ENCODE peak calls at places on chromosomes 13 and 19, in eight cellular contexts. W, G, H, T, K, U, J and O are unnamed samples. For H3K36me3 and H3K4me1, the result is how much of the 10 kb centered on the place peaks cover.

GRCh38 chr19:33460221-33460908 is 61.2 kb downstream of the PEPD start:
- DNase-seq in U (no peak), K (peak), J (no peak), T (no peak), H (no peak), W (no peak), G (no peak), O (no peak)

GRCh38 chr19:33767898-33768413 is 28.7 kb upstream of the KCTD15 start:
- DNase-seq in H (peak), J (no peak), U (no peak), W (no peak), T (no peak), K (no peak), G (peak), O (peak)

GRCh38 chr19:41965127-41965526 is 6.0 kb upstream of the RABAC1 start:
- DNase-seq in U (no peak), K (no peak), W (no peak), G (no peak), H (no peak), T (no peak), J (no peak), O (no peak)

GRCh38 chr13:28077231-28077630 is 23.1 kb downstream of the FLT3 start:
- DNase-seq in U (no peak), W (no peak), T (no peak), J (no peak), K (no peak), G (no peak), H (no peak), O (no peak)

GRCh38 chr13:30235206-30235605 is 72.1 kb downstream of the KATNAL1 start:
- DNase-seq in T (no peak), K (no peak), H (no peak), G (no peak), U (no peak), J (no peak), W (no peak), O (no peak)

GRCh38 chr13:54845351-54845965 is 1816.8 kb downstream of the OLFM4 start:
- DNase-seq in J (no peak), T (no peak), K (no peak), W (no peak), G (no peak), U (no peak), H (no peak), O (no peak)

GRCh38 chr13:37446503-37446902 is 152.1 kb downstream of the POSTN start:
- DNase-seq in H (no peak), U (no peak), W (no peak), K (peak), G (no peak), J (no peak), T (peak), O (no peak)

GRCh38 chr19:45771331-45771933 is 2.4 kb upstream of the SIX5 start:
- DNase-seq in J (no peak), T (peak), H (no peak), U (no peak), G (peak), K (no peak), W (no peak), O (peak)

GRCh38 chr19:3365447-3366103 is 808 bp upstream of the NFIC start:
- DNase-seq in T (peak), U (no peak), K (peak), G (peak), H (no peak), W (peak), J (no peak), O (peak)

GRCh38 chr13:105990256-105990958 is 545.1 kb downstream of the EFNB2 start:
- DNase-seq in G (no peak), W (no peak), K (no peak), U (no peak), J (no peak), T (no peak), H (no peak), O (no peak)

GRCh38 chr13:25652764-25653163 is 281.0 kb downstream of the ATP8A2 start:
- DNase-seq in G (no peak), T (no peak), U (no peak), J (no peak), H (no peak), K (no peak), W (no peak), O (no peak)

GRCh38 chr13:114166381-114167131 is 12.5 kb upstream of the CFAP97D2 start:
- DNase-seq in J (no peak), W (peak), U (no peak), G (no peak), T (peak), H (no peak), K (no peak), O (no peak)

GRCh38 chr13:33322965-33323668 is 37.6 kb upstream of the STARD13 start:
- DNase-seq in J (no peak), G (no peak), T (no peak), K (no peak), W (no peak), U (no peak), H (no peak), O (peak)

GRCh38 chr13:30998548-30999140 is 66.2 kb downstream of the TEX26 start:
- DNase-seq in T (no peak), W (no peak), G (no peak), U (no peak), H (no peak), K (no peak), J (no peak), O (no peak)

GRCh38 chr19:15577184-15577771 is 37.7 kb upstream of the CYP4F8 start:
- DNase-seq in G (no peak), U (no peak), W (no peak), K (no peak), T (no peak), H (no peak), J (no peak), O (no peak)

GRCh38 chr19:677201-677600 is 1.0 kb downstream of the FSTL3 start:
- DNase-seq in W (peak), K (peak), T (peak), G (peak), J (no peak), U (no peak), H (no peak), O (peak)

GRCh38 chr19:5068251-5069090 is 99.6 kb downstream of the KDM4B start:
- DNase-seq in T (no peak), G (no peak), W (no peak), J (no peak), H (no peak), U (no peak), K (no peak), O (no peak)

GRCh38 chr13:61413572-61413971 is 2.1 kb downstream of the PCDH20 start:
- DNase-seq in T (no peak), K (no peak), H (peak), W (no peak), G (no peak), J (no peak), U (no peak), O (no peak)

GRCh38 chr13:23672616-23673015 is 102.4 kb downstream of the TNFRSF19 start:
- DNase-seq in T (no peak), J (no peak), K (no peak), G (no peak), W (no peak), U (no peak), H (no peak), O (peak)

DNA sequence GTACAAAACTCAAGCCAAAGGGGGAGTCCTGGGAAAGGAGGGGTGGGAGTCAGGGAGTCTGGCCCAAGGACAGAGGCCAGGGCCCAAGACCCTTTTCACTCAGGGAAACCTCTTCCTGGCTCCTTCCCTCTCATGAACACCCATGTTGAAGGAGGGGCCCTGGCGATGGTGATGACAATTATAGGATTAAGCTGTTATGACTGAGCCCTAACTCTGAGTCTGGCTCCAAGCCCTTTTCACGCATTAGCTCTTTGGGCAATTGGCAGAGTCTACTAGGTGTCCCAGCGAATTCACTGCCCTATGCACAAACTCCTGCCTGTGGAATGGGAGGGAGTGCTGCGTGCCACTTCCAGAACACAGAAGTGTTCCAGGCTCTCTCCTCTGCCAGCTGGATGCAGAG is 20.7 kb downstream of the ZNF575 start:
- DNase-seq in H (no peak), J (no peak), W (no peak), G (no peak), U (no peak), T (no peak), K (no peak), O (no peak)
- H3K36me3 ChIP-seq in H (under half), J (under half), W (half or more), G (under half), U (under half), T (under half), K (half or more), O (under half)

GRCh38 chr19:53365899-53366493 is 491 bp downstream of the ZNF525 start:
- DNase-seq in T (no peak), G (peak), K (no peak), U (peak), H (no peak), J (no peak), W (peak), O (peak)
- H3K27ac ChIP-seq in T (peak), G (peak), K (peak), U (peak), H (no peak), J (peak), W (peak), O (peak)

DNA sequence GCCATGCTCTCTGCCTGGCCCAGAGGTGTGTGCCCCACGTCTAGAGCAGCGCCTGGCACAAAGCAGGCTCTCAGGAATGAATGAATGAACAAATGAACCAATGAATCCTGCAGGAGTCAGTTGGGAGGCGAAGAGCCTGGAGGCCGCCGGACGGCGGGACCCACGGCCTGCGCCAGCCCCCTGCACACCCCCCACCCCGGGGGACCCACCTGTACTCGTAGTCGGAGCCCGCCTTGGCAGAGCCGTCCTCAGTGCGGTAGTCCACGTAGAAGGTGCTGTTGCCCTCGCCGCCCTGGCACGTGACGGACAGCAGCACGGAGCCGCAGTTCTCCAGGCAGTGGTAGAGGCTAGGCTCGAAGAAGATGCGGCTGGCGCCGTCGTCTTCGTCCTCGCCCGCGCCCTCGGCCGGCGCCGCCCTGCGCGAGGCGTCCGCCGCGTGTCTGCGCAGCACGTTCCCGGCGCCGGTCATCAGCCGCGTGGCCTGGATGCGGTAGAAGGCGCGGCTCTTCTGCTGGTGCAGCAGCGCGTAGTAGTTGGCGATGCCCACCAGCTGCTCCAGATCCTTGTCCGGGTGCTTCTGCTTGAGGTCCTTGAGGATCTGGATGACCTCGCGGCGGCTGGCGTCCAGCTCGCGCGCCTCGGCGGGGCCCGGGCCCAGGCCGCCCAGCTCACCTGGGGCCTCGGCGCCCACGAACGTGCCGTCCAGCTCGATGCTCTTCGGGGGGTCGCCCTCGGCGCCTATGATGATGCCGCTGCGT is 14.8 kb downstream of the SLC8A2 start:
- DNase-seq in J (no peak), H (no peak), U (no peak), K (no peak), W (no peak), T (no peak), G (no peak), O (no peak)
- H3K4me1 ChIP-seq in J (under half), H (under half), U (under half), K (under half), W (under half), T (under half), G (under half), O (under half)

GRCh38 chr19:2189880-2190279 is 26.1 kb downstream of the DOT1L start:
- DNase-seq in U (no peak), W (no peak), J (no peak), T (no peak), K (no peak), G (no peak), H (no peak), O (no peak)
- H3K36me3 ChIP-seq in U (under half), W (half or more), J (under half), T (under half), K (half or more), G (under half), H (under half), O (under half)

GRCh38 chr19:6533746-6534418 is 3.1 kb downstream of the TNFSF9 start:
- DNase-seq in T (no peak), K (no peak), J (no peak), W (no peak), G (no peak), U (no peak), H (no peak), O (no peak)

GRCh38 chr19:6533000-6533328 is 2.1 kb downstream of the TNFSF9 start:
- DNase-seq in H (no peak), K (no peak), G (no peak), T (no peak), J (no peak), U (no peak), W (no peak), O (no peak)

GRCh38 chr19:6535558-6536137 is 4.8 kb downstream of the TNFSF9 start:
- DNase-seq in K (no peak), J (no peak), G (no peak), U (no peak), W (no peak), H (no peak), T (no peak), O (no peak)

GRCh38 chr19:6534451-6535093 is 3.7 kb downstream of the TNFSF9 start:
- DNase-seq in W (no peak), J (no peak), H (no peak), K (no peak), T (no peak), G (no peak), U (no peak), O (no peak)

DNA sequence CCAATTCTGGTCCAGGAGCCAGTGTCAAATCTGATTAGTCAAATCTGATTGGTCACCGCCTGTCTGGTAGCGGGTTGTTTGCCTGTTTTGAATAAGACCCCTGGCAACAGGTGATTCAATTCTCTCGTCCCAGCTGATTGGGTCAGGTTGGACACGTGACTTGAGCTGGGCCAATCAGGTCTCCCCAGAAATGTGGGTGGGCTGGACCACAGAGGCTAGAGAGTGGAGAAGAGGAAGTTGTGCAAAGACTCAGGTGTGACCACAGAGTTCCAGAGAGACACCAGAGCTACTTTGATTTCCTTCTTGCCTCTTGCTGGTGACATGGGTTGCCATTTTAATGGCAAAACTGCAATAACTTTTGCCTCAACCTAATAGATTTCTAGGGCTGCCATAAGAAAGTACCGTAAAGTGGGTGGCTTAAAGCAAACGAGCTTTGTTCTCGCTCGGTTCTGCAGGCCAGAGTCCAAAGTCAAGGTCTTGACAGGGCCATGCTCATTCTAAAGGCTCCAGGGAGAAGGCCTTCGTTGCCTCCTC is 5.4 kb downstream of the TNFSF9 start:
- DNase-seq in U (peak), J (peak), K (no peak), H (no peak), G (no peak), W (peak), T (peak), O (peak)
- H3K27ac ChIP-seq in U (no peak), J (no peak), K (no peak), H (no peak), G (no peak), W (no peak), T (no peak), O (no peak)

GRCh38 chr13:110346661-110347067 is 39.6 kb downstream of the COL4A2 start:
- DNase-seq in G (no peak), W (no peak), J (no peak), K (no peak), U (no peak), T (no peak), H (no peak), O (no peak)

GRCh38 chr13:110348751-110349150 is 41.7 kb downstream of the COL4A2 start:
- DNase-seq in J (no peak), H (no peak), K (no peak), U (no peak), G (no peak), T (no peak), W (no peak), O (no peak)

GRCh38 chr13:110348309-110348625 is 41.2 kb downstream of the COL4A2 start:
- DNase-seq in W (no peak), G (no peak), T (no peak), K (no peak), H (no peak), J (no peak), U (no peak), O (no peak)

GRCh38 chr13:110347088-110347487 is 40.0 kb downstream of the COL4A2 start:
- DNase-seq in U (no peak), H (no peak), J (no peak), G (no peak), K (no peak), W (no peak), T (no peak), O (no peak)

DNA sequence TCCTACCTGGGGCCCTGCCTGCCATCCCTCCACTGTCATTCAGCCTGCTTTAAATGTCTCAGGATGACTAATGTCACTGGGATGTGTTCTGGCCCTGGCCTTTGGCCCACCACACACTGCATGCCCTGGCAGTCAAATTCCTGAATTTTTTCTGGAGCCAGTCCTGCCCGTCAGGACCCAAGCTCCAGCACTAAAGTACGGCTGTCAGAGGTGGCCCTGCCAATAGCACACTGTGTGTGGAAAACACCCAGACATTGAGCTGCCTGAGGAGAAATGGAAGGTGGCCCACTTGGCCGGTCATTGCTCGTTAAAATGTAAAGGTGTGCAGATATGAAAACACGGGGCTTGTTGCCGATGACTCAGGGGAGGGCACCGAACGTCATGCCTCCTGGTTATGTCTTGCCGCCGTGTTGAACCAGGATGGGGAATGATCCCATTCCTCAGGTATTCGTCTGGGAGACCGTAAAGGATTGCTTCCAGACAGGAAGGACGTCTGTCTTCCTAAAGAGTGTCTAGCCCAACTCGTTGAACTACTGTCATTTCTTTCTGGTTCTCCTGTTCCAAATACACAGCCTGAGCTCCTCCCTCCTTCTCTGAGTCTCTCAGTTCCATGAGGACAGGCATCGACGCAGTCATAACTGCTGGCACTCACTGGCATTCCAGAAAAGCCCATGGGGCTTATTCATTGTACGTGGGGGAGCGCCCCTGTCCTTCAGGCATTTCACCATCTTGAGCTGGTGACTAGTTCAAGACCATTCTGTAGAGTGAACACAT is 40.6 kb downstream of the COL4A2 start:
- DNase-seq in K (peak), J (no peak), U (no peak), T (peak), H (no peak), W (peak), G (no peak), O (peak)
- H3K4me1 ChIP-seq in K (under half), J (under half), U (under half), T (under half), H (under half), W (under half), G (under half), O (under half)

DNA sequence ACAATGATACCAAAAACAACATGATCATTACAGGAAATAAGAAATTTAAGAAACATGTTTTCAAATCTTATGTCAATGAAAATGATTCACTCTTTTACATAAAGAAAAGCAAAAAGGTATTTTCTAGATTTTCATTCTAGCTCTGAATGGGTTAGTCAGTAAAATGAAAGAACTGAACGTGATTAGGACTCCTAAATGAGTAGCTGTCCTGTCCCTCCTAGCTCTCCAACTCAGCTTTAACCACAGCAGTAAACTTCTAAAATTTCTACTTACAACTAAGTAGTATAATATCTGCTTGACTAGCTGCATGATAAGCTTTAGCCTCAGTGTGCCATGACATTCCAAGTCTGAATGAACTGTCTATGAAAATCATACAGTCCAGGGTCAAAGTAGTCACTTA is 136.5 kb downstream of the MYCBP2 start:
- DNase-seq in U (no peak), G (no peak), W (no peak), T (no peak), J (no peak), K (no peak), H (no peak), O (no peak)
- H3K36me3 ChIP-seq in U (half or more), G (under half), W (half or more), T (under half), J (under half), K (half or more), H (under half), O (under half)

DNA sequence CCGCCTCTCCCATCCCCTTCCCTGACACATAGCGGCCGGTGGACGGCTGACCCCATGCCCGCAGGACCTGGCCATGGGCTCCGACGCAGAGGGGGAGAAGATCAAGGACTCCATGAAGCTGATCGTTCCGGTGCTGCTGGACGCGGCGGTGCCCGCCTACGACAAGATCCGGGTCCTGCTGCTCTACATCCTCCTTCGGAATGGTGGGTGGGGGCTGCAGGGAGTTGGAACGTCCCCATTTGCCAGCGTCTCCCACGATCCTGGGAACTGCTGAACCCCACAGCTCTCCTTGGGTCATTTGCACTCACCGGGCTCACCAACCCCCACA is 7.6 kb downstream of the STXBP2 start:
- DNase-seq in W (no peak), J (no peak), K (no peak), G (no peak), T (no peak), U (no peak), H (no peak), O (no peak)
- H3K27ac ChIP-seq in W (no peak), J (no peak), K (no peak), G (no peak), T (no peak), U (no peak), H (no peak), O (no peak)

GRCh38 chr19:44764975-44765948 is 12.4 kb upstream of the CBLC start:
- DNase-seq in U (no peak), J (no peak), W (no peak), K (no peak), H (no peak), T (no peak), G (no peak), O (no peak)
- H3K4me1 ChIP-seq in U (under half), J (under half), W (under half), K (under half), H (under half), T (under half), G (under half), O (under half)